ENCODE peak calls at places on chromosomes 16 and 17, in five cellular contexts. D, K, T, B and H are unnamed samples.

GRCh38 chr16:81611721-81612120 is 167.1 kb downstream of the CMIP start:
- DNase-seq in D (no peak), B (no peak), K (no peak), T (no peak), H (no peak)

GRCh38 chr16:57984443-57985203 is 13.7 kb upstream of the CNGB1 start:
- DNase-seq in D (peak), K (peak), B (peak), T (no peak), H (peak)

GRCh38 chr16:27208081-27208692 is 4.9 kb downstream of the KDM8 start:
- DNase-seq in K (no peak), D (no peak), T (no peak), B (no peak), H (no peak)

GRCh38 chr16:74999208-74999682 is 421 bp downstream of the ZNRF1 start:
- DNase-seq in D (no peak), K (no peak), T (no peak), B (no peak), H (no peak)

GRCh38 chr16:3443108-3444031 is at the start of the genes NAA60 and ZNF597:
- DNase-seq in B (peak), D (peak), T (peak), K (peak), H (peak)

GRCh38 chr16:69596801-69597200 is 31.0 kb downstream of the NFAT5 start:
- DNase-seq in K (no peak), T (no peak), B (no peak), D (no peak), H (no peak)

GRCh38 chr16:50622029-50622428 is 59.1 kb downstream of the SNX20 start:
- DNase-seq in T (no peak), B (no peak), D (no peak), K (no peak), H (no peak)

GRCh38 chr17:28327709-28328108 is 7.6 kb downstream of the IFT20 start:
- DNase-seq in K (no peak), T (no peak), D (no peak), B (no peak), H (no peak)

GRCh38 chr17:82881900-82882714 is 42.3 kb upstream of the ZNF750 start:
- DNase-seq in K (no peak), D (no peak), T (no peak), B (no peak), H (peak)

GRCh38 chr16:27347930-27348685 is 34.3 kb downstream of the IL4R start:
- DNase-seq in D (no peak), T (no peak), K (no peak), B (no peak), H (no peak)

GRCh38 chr17:7312432-7313027 is 2.6 kb downstream of the GPS2 start:
- DNase-seq in B (no peak), D (no peak), K (no peak), T (no peak), H (no peak)

GRCh38 chr17:51036084-51036483 is 84.6 kb downstream of the SPAG9 start:
- DNase-seq in B (no peak), D (no peak), K (no peak), T (no peak), H (no peak)

GRCh38 chr17:6800422-6801027 is 24.5 kb downstream of the FBXO39 start:
- DNase-seq in T (no peak), D (no peak), K (no peak), B (no peak), H (no peak)

GRCh38 chr16:88767546-88767945 is 17.5 kb downstream of the PIEZO1 start:
- DNase-seq in T (no peak), D (no peak), K (no peak), B (no peak), H (no peak)

GRCh38 chr16:65294708-65295107 is 172.8 kb upstream of the CDH11 start:
- DNase-seq in D (no peak), B (no peak), T (no peak), K (no peak), H (no peak)

GRCh38 chr16:1920727-1921155 is 2.5 kb upstream of the HS3ST6 start:
- DNase-seq in K (peak), B (peak), D (peak), T (no peak), H (no peak)

GRCh38 chr16:1919680-1919998 is 1.4 kb upstream of the HS3ST6 start:
- DNase-seq in K (no peak), B (no peak), D (no peak), T (no peak), H (no peak)

GRCh38 chr16:1924095-1924494 is 5.9 kb upstream of the HS3ST6 start:
- DNase-seq in B (no peak), K (no peak), D (no peak), T (no peak), H (no peak)

GRCh38 chr16:1923299-1924034 is 5.3 kb upstream of the HS3ST6 start:
- DNase-seq in K (peak), B (peak), D (peak), T (no peak), H (peak)

GRCh38 chr16:1922357-1922756 is 4.1 kb upstream of the HS3ST6 start:
- DNase-seq in T (no peak), K (no peak), B (no peak), D (no peak), H (no peak)
- TF ChIP-seq SUZ12 in T (no peak), K (no peak), B (no peak), D (no peak), H (no peak)

GRCh38 chr17:80857721-80858171 is 133.9 kb upstream of the CHMP6 start:
- DNase-seq in B (no peak), T (no peak), K (no peak), D (no peak), H (no peak)

GRCh38 chr17:80856863-80857488 is 134.7 kb upstream of the CHMP6 start:
- DNase-seq in T (no peak), D (no peak), B (no peak), K (no peak), H (no peak)

GRCh38 chr17:80855196-80855967 is 136.3 kb upstream of the CHMP6 start:
- DNase-seq in D (no peak), K (no peak), B (no peak), T (no peak), H (no peak)

GRCh38 chr17:80854220-80854619 is 137.4 kb upstream of the CHMP6 start:
- DNase-seq in K (no peak), B (no peak), D (no peak), T (no peak), H (no peak)

GRCh38 chr17:80855968-80856862 is 135.4 kb upstream of the CHMP6 start:
- DNase-seq in K (peak), D (no peak), B (no peak), T (peak), H (peak)
- TF ChIP-seq SUZ12 in K (no peak), D (no peak), B (no peak), T (no peak), H (no peak)

GRCh38 chr17:80361495-80362220 is 53.3 kb upstream of the ENDOV start:
- DNase-seq in K (peak), T (no peak), B (peak), D (peak), H (no peak)
- TF ChIP-seq SUZ12 in K (no peak), T (no peak), B (no peak), D (no peak), H (no peak)

GRCh38 chr16:19503461-19504075 is 18.3 kb downstream of the GDE1 start:
- DNase-seq in D (no peak), T (no peak), K (no peak), B (no peak), H (no peak)
- TF ChIP-seq SUZ12 in D (no peak), T (no peak), K (no peak), B (no peak), H (no peak)

GRCh38 chr17:64662774-64663367 is 764 bp upstream of the SMURF2 start:
- DNase-seq in D (peak), T (no peak), B (no peak), K (no peak), H (no peak)

GRCh38 chr17:64657610-64658125 is 4.4 kb downstream of the SMURF2 start:
- DNase-seq in B (no peak), T (no peak), D (no peak), K (no peak), H (no peak)

GRCh38 chr17:64658931-64659330 is 3.2 kb downstream of the SMURF2 start:
- DNase-seq in T (no peak), B (no peak), D (no peak), K (no peak), H (no peak)

GRCh38 chr17:64661731-64661980 is 451 bp downstream of the SMURF2 start:
- DNase-seq in K (no peak), D (no peak), T (no peak), B (no peak), H (no peak)

DNA sequence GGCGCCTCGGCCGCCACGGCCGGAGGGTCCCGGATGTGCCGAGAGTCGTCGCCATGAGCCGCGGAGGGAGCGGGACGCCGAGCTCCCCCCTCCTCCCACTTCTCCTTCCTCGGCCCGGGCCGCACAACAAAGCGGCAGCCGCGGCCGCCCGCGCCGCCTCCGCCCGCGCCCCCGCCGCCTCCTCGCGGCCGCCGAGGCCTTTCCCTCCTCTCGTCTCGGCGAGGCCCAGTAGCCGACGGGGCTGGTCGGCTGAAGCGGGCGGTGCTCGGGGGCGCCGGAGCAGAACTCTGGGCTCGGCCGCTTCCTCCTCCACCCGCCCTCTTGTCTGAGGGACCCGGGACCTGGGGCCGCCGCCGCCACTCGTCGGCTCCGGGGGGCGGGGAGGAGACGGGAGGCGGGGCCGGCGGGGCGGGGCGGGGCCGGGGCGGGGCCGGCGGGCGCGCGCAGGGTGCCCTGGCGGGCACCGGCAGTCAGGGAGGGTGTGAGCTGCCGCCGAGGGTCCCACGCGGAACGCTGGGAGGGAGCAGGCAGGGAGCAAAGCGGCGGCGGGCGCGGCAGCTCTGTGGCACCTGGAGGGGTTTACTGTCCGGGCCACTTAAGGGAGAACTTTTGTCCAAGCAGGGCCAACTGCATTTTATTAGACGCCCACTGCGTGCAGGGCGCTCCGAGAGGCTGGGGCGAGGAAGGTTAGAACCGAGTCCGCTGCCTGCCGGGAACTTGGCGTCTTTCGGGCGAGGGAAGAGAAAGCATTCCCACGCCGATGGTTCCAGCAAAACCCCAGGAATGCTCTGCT is at the start of gene SMURF2:
- DNase-seq in K (peak), B (peak), D (peak), T (no peak), H (peak)
- TF ChIP-seq SUZ12 in K (no peak), B (no peak), D (no peak), T (no peak), H (no peak)

GRCh38 chr16:70715860-70716357 is 30.1 kb upstream of the MTSS2 start:
- DNase-seq in T (no peak), B (no peak), D (no peak), K (no peak), H (no peak)

GRCh38 chr16:70713781-70714180 is 27.9 kb upstream of the MTSS2 start:
- DNase-seq in K (no peak), B (no peak), D (no peak), T (no peak), H (no peak)

GRCh38 chr16:70714526-70715112 is 28.8 kb upstream of the MTSS2 start:
- DNase-seq in D (no peak), K (no peak), T (no peak), B (no peak), H (no peak)

GRCh38 chr16:70717065-70717464 is 31.2 kb upstream of the MTSS2 start:
- DNase-seq in D (no peak), K (no peak), B (no peak), T (no peak), H (no peak)

DNA sequence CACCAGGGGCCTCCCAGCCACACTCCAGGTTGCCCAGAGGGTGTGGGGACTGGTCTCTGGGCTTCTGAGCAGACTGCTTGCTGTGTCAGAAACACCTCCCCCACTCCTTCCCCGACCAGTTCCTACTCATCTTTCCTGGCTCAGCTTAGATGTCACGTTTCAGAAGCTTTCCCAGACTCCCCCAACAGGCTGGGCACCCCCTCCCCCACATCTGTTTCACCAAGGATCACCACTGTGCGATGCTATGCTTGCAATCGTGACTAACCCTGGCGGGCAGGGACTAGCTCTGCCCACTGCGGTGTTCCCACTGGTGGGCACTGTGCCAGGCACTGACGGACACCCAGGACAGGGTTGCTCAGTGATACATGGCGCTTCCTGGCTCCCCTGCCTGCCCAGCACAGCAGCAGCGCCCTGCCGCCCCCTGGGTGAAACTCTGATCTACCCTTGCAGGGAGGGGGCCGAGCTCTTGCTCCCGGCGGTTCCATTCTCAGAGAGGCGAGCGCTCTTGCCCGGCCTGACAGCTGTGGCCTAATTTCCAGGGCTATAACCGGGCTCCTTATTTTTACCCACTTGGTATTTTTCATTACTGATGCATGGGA is 29.4 kb upstream of the MTSS2 start:
- DNase-seq in K (no peak), D (no peak), B (no peak), T (no peak), H (no peak)
- TF ChIP-seq SUZ12 in K (no peak), D (no peak), B (no peak), T (no peak), H (no peak)

DNA sequence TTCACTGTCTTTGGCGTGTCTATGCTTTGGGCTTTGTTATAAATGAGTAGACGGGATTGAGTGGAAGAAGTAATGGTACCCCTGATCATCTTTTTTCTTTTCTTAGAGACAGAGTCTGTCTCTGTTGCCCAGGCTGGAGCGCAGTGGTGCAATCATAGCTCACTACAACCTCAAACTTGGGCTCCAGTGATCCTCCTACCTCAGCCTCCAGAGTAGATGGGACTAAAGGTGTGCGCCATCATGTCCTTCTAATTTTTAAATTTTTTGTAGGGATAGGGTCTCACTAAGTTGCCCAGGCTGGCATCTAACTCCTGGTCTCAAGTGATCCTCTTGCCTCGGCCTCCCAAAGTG is 14.9 kb upstream of the GPRC5B start:
- DNase-seq in D (no peak), B (no peak), T (no peak), K (no peak), H (no peak)
- TF ChIP-seq SUZ12 in D (no peak), B (no peak), T (no peak), K (no peak), H (no peak)